ENCODE peak calls at places on chromosomes 16 and 17, in four cellular contexts. D is OCI-LY7; U is CD4-positive, CD25-positive, alpha-beta regulatory T cell; O is cardiac fibroblast. I is an unnamed sample.

GRCh38 chr17:80426671-80427326 is 11.8 kb downstream of the ENDOV start:
- DNase-seq in D (peak), U (peak), O (peak), I (peak)

GRCh38 chr17:3547628-3548027 is 10.0 kb downstream of the TRPV3 start:
- DNase-seq in D (no peak), U (no peak), O (no peak), I (no peak)

GRCh38 chr16:2458887-2459646 is 842 bp upstream of the TEDC2 start:
- DNase-seq in D (peak), U (no peak), O (no peak), I (no peak)

GRCh38 chr16:47646914-47647313 is 185.8 kb downstream of the PHKB start:
- DNase-seq in D (no peak), U (no peak), O (no peak), I (no peak)

GRCh38 chr17:68355093-68355492 is 63.8 kb downstream of the ARSG start:
- DNase-seq in D (no peak), U (no peak), O (peak), I (no peak)

GRCh38 chr16:643050-643368 is 1.4 kb downstream of the MCRIP2 start:
- DNase-seq in D (no peak), U (no peak), O (no peak), I (no peak)

GRCh38 chr17:29107933-29108805 is 65.2 kb downstream of the PIPOX start:
- DNase-seq in D (no peak), U (no peak), O (no peak), I (no peak)

GRCh38 chr17:3656755-3657587 is 11.4 kb downstream of the TAX1BP3 start:
- DNase-seq in D (no peak), U (no peak), O (no peak), I (no peak)

GRCh38 chr16:87318158-87318644 is 1.0 kb upstream of the C16orf95 start:
- DNase-seq in D (peak), U (no peak), O (peak), I (no peak)

GRCh38 chr16:20613471-20613887 is 37.3 kb upstream of the ACSM2B start:
- DNase-seq in D (no peak), U (no peak), O (no peak), I (no peak)

GRCh38 chr16:13793788-13794461 is 126.0 kb upstream of the ERCC4 start:
- DNase-seq in D (no peak), U (no peak), O (no peak), I (no peak)

GRCh38 chr17:37413875-37414519 is 7.3 kb downstream of the TADA2A start:
- DNase-seq in D (no peak), U (no peak), O (no peak), I (no peak)

GRCh38 chr16:88295526-88296436 is 87.0 kb upstream of the ZNF469 start:
- DNase-seq in D (no peak), U (no peak), O (no peak), I (no peak)

GRCh38 chr17:63529711-63530556 is 6.8 kb downstream of the KCNH6 start:
- DNase-seq in D (no peak), U (no peak), O (no peak), I (no peak)

GRCh38 chr16:4085405-4085970 is 30.8 kb downstream of the ADCY9 start:
- DNase-seq in D (no peak), U (no peak), O (no peak), I (no peak)

GRCh38 chr17:64202683-64203430 is 60.2 kb downstream of the TEX2 start:
- DNase-seq in D (no peak), U (no peak), O (peak), I (no peak)

GRCh38 chr16:3945751-3946603 is 65.5 kb upstream of the CREBBP start:
- DNase-seq in D (no peak), U (no peak), O (peak), I (no peak)

GRCh38 chr16:16025214-16025968 is 76.0 kb downstream of the ABCC1 start:
- DNase-seq in D (peak), U (peak), O (peak), I (no peak)

GRCh38 chr16:1031666-1032065 is 40.9 kb upstream of the SSTR5 start:
- DNase-seq in D (no peak), U (no peak), O (no peak), I (no peak)

GRCh38 chr17:80901319-80901718 is 90.3 kb upstream of the CHMP6 start:
- DNase-seq in D (no peak), U (no peak), O (no peak), I (no peak)

GRCh38 chr17:75512946-75513666 is 2.2 kb downstream of the CASKIN2 start:
- DNase-seq in D (no peak), U (no peak), O (no peak), I (no peak)

GRCh38 chr16:78589331-78589730 is 489.9 kb downstream of the WWOX start:
- DNase-seq in D (no peak), U (no peak), O (no peak), I (no peak)

GRCh38 chr16:578870-579405 is 9.2 kb downstream of the PIGQ start:
- DNase-seq in D (peak), U (peak), O (peak), I (no peak)

GRCh38 chr16:12236491-12237030 is 260.0 kb downstream of the SNX29 start:
- DNase-seq in D (peak), U (no peak), O (no peak), I (no peak)

GRCh38 chr16:12231666-12232065 is 255.1 kb downstream of the SNX29 start:
- DNase-seq in D (no peak), U (no peak), O (no peak), I (no peak)

GRCh38 chr16:12238598-12238997 is 262.1 kb downstream of the SNX29 start:
- DNase-seq in D (no peak), U (no peak), O (no peak), I (no peak)

GRCh38 chr16:12239226-12239625 is 262.7 kb downstream of the SNX29 start:
- DNase-seq in D (no peak), U (no peak), O (no peak), I (no peak)

DNA sequence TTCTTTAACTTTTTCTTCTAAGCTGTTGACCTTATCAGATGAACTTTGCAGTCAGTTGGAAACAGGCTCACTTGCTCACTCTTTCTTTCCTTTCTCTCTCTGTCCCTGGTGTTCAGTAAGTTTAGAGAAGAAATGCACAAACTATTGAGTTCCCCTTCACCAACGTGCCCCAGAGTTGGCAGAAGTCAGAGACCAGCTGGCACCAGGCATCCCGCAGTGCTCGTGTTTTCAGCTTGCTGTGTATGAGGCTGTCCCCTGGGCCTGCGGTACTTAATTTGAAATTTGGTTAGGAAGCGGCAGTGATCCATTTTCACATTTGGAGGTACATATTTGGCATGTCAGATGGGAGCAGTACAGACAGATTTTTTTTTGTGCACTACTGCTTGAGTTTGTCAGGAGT is 258.6 kb downstream of the SNX29 start:
- DNase-seq in D (no peak), U (no peak), O (peak), I (no peak)
- H3K4me3 ChIP-seq in D (no peak), U (no peak), O (no peak), I (no peak)

GRCh38 chr16:73067671-73068545 is 20.0 kb upstream of the ZFHX3 start:
- DNase-seq in D (no peak), U (no peak), O (no peak), I (no peak)

GRCh38 chr16:73065617-73066313 is 17.8 kb upstream of the ZFHX3 start:
- DNase-seq in D (no peak), U (no peak), O (peak), I (no peak)

GRCh38 chr16:73064996-73065349 is 17.0 kb upstream of the ZFHX3 start:
- DNase-seq in D (no peak), U (no peak), O (no peak), I (no peak)

GRCh38 chr16:73066927-73067670 is 19.2 kb upstream of the ZFHX3 start:
- DNase-seq in D (no peak), U (no peak), O (peak), I (no peak)

DNA sequence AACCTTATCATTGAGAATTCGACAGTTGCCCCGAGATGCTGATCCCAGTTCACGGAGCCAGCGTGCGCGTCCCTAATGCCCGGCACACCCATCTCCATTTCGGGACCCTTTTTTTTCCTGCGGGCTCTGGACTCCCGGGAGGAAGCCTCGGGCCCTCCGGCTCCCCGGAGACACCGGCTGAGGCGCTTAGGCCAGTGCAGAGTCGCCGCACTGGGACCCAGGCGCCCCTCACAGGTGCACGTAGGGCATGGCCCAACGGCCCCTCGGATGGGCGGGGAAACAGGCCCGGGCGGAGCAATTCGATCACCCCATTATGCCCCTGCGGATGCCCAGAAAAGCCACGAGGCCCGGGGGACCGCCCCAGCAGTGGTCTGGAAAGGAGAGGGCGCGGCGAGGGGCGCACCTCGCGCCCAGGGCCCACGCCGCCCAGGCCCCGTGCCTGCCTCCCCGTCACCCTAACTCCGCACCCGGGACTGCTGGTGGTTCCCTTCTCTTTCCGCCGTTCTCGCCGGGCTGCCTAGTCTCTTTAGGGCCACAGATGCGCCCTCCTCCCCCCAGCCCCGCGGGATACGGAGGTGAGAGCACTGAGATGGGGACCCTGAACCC is 18.5 kb upstream of the ZFHX3 start:
- DNase-seq in D (no peak), U (no peak), O (no peak), I (no peak)
- H3K4me3 ChIP-seq in D (no peak), U (no peak), O (no peak), I (no peak)

DNA sequence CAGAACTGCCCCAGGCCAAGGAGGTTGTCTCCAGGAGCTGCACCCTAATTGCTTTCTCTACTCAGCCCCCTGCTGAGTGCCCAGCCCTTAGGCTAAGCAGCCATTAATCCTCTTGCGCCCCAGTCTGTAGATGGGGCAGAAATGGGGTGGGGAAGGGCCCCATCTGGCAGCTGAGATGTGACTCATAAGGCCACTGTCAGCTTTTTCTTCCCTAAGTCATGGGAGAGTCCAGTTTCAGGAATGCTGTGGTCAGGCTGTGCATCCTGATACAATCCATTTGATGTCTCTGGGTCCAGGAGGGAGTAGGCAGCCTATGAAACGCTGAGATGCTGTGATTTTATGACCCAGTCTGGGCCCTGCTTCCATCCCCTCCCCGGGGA is 12.3 kb downstream of the PLXDC1 start:
- DNase-seq in D (no peak), U (no peak), O (peak), I (no peak)
- H3K4me3 ChIP-seq in D (no peak), U (no peak), O (no peak), I (no peak)

GRCh38 chr16:56320081-56320480 is 105.3 kb downstream of the AMFR start:
- DNase-seq in D (no peak), U (no peak), O (no peak), I (no peak)

GRCh38 chr16:56319391-56319790 is 106.0 kb downstream of the AMFR start:
- DNase-seq in D (no peak), U (no peak), O (no peak), I (no peak)

GRCh38 chr16:56316545-56316944 is 108.8 kb downstream of the AMFR start:
- DNase-seq in D (no peak), U (no peak), O (no peak), I (no peak)

GRCh38 chr16:56315955-56316354 is 109.4 kb downstream of the AMFR start:
- DNase-seq in D (no peak), U (no peak), O (no peak), I (no peak)

DNA sequence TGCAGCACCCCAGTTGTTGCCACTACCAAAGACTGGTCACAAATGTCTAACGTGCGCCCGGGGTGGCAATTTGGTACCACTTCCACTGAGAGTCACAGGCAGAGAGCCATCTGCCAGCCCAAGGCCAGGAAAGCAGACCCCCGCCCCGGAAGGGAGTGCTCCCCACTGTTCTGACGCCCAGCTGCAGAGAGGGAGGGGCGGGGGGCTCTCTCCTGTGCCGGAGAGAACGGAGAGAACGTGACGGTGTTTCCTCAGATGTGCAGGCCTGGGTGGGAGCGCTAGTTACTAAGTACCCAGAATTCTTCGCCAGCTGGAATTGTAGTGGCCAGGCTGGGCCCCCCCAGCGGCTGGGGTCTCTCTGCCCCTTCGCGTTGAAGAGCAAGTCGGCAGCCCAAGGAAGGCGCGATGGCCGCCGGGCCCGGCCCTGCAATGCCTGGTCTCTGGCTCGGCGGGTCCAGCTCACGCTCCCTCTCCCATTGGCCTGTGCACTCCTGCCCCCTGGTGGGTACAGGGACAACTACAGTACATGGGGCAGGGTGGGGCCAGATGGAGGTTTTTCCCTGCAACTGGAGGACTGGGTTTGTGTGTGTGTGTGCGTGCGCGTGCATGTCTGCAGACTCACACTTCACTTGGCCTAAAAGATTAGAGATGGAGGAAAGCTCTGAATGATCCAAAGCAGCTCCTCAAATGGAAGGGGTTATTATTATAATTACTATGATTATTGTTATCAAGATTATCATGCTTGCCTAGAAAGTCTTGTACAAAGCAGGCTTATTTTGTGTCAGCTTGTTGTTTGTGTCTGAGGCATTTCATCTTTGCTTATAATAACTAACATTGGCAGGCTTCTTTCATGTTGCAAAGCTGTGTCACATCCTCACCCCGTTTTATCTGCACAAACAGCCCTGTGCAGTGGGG is 107.1 kb downstream of the AMFR start:
- DNase-seq in D (peak), U (peak), O (peak), I (peak)
- H3K4me3 ChIP-seq in D (no peak), U (no peak), O (peak), I (no peak)

DNA sequence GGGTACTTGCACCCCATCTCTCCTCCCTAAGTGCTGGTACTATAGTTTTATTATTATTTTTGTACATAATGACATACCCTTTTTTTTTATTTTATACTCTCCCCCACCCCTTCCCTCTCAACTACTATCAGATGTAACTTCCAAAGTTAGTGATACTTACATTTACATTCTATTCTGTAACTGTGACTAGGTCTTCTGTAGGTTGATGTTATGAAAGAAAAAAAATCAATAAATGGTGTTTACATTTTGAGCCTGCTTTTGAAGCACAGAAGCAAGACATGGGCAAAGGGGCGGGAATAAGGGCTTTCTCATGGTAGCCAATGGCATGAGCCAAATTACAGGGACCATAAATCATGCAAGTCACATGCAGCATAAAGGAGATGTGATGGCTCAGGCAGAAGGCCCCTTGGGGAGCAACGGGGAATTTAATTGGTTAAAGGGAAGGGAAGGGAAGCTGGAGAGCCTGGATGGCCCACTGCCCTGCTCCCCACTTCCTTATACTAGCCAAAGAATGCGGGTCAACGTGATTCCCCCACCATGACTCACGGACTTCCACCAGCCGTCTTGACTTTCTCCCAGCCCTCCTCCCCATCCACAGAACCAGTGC is 2.4 kb upstream of the ACSF2 start:
- DNase-seq in D (peak), U (no peak), O (peak), I (peak)
- H3K4me3 ChIP-seq in D (no peak), U (no peak), O (no peak), I (no peak)

GRCh38 chr17:47735536-47736011 is 2.5 kb downstream of the TBX21 start:
- DNase-seq in D (no peak), U (peak), O (no peak), I (no peak)
- H3K4me3 ChIP-seq in D (no peak), U (peak), O (no peak), I (no peak)

GRCh38 chr17:45376606-45377005 is 56.1 kb downstream of the ARHGAP27 start:
- DNase-seq in D (no peak), U (no peak), O (no peak), I (no peak)
- H3K4me3 ChIP-seq in D (no peak), U (no peak), O (no peak), I (no peak)

GRCh38 chr16:30350134-30350871 is 4.8 kb downstream of the CD2BP2 start:
- DNase-seq in D (peak), U (no peak), O (no peak), I (no peak)
- H3K4me3 ChIP-seq in D (peak), U (no peak), O (no peak), I (no peak)

GRCh38 chr17:83013779-83014117 is 65.7 kb upstream of the METRNL start:
- DNase-seq in D (no peak), U (no peak), O (no peak), I (no peak)

GRCh38 chr17:83015511-83015910 is 63.9 kb upstream of the METRNL start:
- DNase-seq in D (no peak), U (no peak), O (no peak), I (no peak)

GRCh38 chr17:83014297-83014696 is 65.1 kb upstream of the METRNL start:
- DNase-seq in D (no peak), U (no peak), O (no peak), I (no peak)

GRCh38 chr17:83012161-83012800 is 67.1 kb upstream of the METRNL start:
- DNase-seq in D (no peak), U (no peak), O (no peak), I (no peak)

DNA sequence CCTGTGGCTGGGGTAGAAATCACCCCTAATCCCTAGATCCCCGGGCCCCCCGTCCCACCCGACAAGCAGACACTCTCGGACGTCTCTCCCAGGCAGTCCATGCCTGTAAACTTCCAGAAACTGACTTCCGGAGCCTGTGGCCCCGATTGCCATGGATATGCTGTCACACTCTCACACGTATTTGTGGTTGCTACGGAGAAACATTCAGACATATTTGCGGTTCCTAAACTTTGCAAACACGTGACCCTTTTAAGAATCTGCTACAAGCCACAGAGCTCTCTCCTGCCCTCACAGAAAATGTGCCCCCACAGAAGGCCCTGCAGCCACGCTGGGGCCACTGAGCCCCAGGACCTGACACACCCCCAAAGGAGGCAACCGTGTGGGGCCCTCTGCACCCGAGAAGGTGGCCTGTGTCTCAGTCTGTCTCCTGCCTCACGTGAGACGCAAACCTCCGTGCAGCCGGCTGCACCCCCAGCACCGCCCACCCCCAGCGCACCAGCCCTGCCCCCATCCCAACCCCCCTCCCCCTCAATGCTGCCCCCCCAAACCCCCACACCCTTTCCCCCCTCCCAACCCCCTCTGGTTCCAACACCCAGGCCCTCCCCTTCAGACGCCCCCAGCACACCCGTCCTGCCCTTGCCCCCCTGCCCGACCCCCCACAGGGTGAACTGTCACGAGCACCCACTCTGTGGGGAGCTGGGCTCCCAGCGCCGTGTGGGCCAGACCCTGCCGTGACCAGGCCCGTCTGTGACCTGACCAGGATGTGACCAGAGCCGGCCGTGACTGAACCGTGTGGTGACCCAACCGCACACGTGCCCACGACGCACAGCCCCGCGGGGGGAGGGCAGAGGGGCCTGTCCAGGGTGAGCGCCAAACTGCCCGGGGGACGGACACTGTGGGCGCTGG is 66.3 kb upstream of the METRNL start:
- DNase-seq in D (no peak), U (no peak), O (peak), I (no peak)
- H3K4me3 ChIP-seq in D (no peak), U (no peak), O (no peak), I (no peak)

I was measured in Jurkat, Clone E6-1.